ENCODE peak calls at places on chromosome 16, in four cellular contexts. D is NCI-H460, S is RWPE1, U is GM12892. F is an unnamed sample.

GRCh38 chr16:855471-855870 is 54.9 kb upstream of the GNG13 start:
- DNase-seq in U (no peak), S (no peak), D (no peak), F (no peak)

GRCh38 chr16:81324808-81325207 is 10.0 kb downstream of the GAN start:
- DNase-seq in S (no peak), U (no peak), D (no peak), F (no peak)

GRCh38 chr16:47037396-47037745 is 63.9 kb upstream of the DNAJA2 start:
- DNase-seq in U (peak; percentile 52), S (no peak), D (no peak), F (no peak)

GRCh38 chr16:71421911-71422310 is 19.9 kb downstream of the TLE7 start:
- DNase-seq in S (peak; percentile 35), U (no peak), D (no peak), F (peak; percentile 12)

GRCh38 chr16:66487580-66488235 is 60.6 kb downstream of the BEAN1 start:
- DNase-seq in U (no peak), D (no peak), S (no peak), F (no peak)

GRCh38 chr16:18983565-18984424 is at the start of gene TMC7:
- DNase-seq in U (no peak), D (peak; percentile 90), S (peak; percentile 86), F (peak; percentile 75)

GRCh38 chr16:65658339-65659275 is 536.7 kb upstream of the CDH11 start:
- DNase-seq in S (peak; percentile 94), U (no peak), D (peak; percentile 35), F (no peak)

GRCh38 chr16:75287708-75288107 is 36.3 kb upstream of the BCAR1 start:
- DNase-seq in U (no peak), D (no peak), S (no peak), F (no peak)

GRCh38 chr16:86517033-86517432 is 6.7 kb downstream of the FOXF1 start:
- DNase-seq in U (no peak), S (no peak), D (no peak), F (no peak)

GRCh38 chr16:74605746-74606520 is 981 bp downstream of the GLG1 start:
- DNase-seq in U (no peak), S (no peak), D (no peak), F (no peak)

GRCh38 chr16:58022601-58023371 is 2.8 kb upstream of the MMP15 start:
- DNase-seq in S (peak; percentile 59), D (no peak), U (no peak), F (peak; percentile 42)

GRCh38 chr16:53090591-53091507 is 36.1 kb downstream of the CHD9 start:
- DNase-seq in U (peak; percentile 48), D (no peak), S (peak; percentile 45), F (peak; percentile 94)

GRCh38 chr16:13957197-13958078 is 37.5 kb downstream of the ERCC4 start:
- DNase-seq in S (peak; percentile 79), U (no peak), D (peak; percentile 86), F (peak; percentile 36)

GRCh38 chr16:3071655-3072054 is 6.2 kb downstream of the IL32 start:
- DNase-seq in U (no peak), S (no peak), D (no peak), F (no peak)

GRCh38 chr16:87308826-87309225 is 8.4 kb downstream of the C16orf95 start:
- DNase-seq in U (no peak), D (no peak), S (no peak), F (no peak)

GRCh38 chr16:11140466-11140865 is 115.5 kb downstream of the SOCS1 start:
- DNase-seq in D (no peak), S (no peak), U (no peak), F (no peak)

GRCh38 chr16:82263456-82264159 is 93.6 kb upstream of the MPHOSPH6 start:
- DNase-seq in S (peak; percentile 66), U (peak; percentile 22), D (peak; percentile 59), F (peak; percentile 40)

GRCh38 chr16:81140930-81141780 is 45.0 kb upstream of the GCSH start:
- DNase-seq in U (no peak), S (no peak), D (peak; percentile 23), F (no peak)

GRCh38 chr16:13863075-13863765 is 56.7 kb upstream of the ERCC4 start:
- DNase-seq in S (no peak), U (no peak), D (no peak), F (no peak)

GRCh38 chr16:55853114-55853513 is 20.2 kb upstream of the CES1 start:
- DNase-seq in S (no peak), U (no peak), D (no peak), F (no peak)

GRCh38 chr16:11757671-11758545 is 15.3 kb upstream of the TXNDC11 start:
- DNase-seq in D (no peak), U (no peak), S (no peak), F (peak; percentile 37)